ENCODE peak calls at places on chromosomes 11 and 22, in seven cellular contexts. K, D, E, X, C, I and S are unnamed samples.

GRCh38 chr11:28529046-28529445 is 420.9 kb downstream of the METTL15 start:
- DNase-seq in C (no peak), E (no peak), D (no peak), X (no peak), K (no peak), I (no peak), S (no peak)

GRCh38 chr11:18778468-18778867 is 13.1 kb downstream of the PTPN5 start:
- DNase-seq in K (no peak), C (no peak), E (no peak), X (no peak), D (no peak), I (no peak), S (no peak)

GRCh38 chr22:38029901-38030300 is 27.3 kb upstream of the PICK1 start:
- DNase-seq in X (no peak), I (no peak), E (no peak), D (no peak), K (no peak), C (no peak), S (no peak)

GRCh38 chr22:47051435-47052175 is 289.2 kb downstream of the TBC1D22A start:
- DNase-seq in I (no peak), D (peak; percentile 74), K (no peak), X (no peak), C (no peak), E (no peak), S (no peak)

GRCh38 chr22:37020192-37020479 is 594 bp downstream of the MPST start:
- DNase-seq in E (peak; percentile 54), X (no peak), D (no peak), K (peak; percentile 27), I (peak; percentile 35), C (no peak), S (no peak)

GRCh38 chr11:126862664-126863247 is 137.8 kb downstream of the KIRREL3 start:
- DNase-seq in I (no peak), K (no peak), E (peak; percentile 68), X (no peak), C (no peak), D (no peak), S (no peak)

GRCh38 chr11:112363527-112363926 is 102.9 kb upstream of the PLET1 start:
- DNase-seq in D (no peak), E (no peak), X (no peak), I (no peak), K (no peak), C (no peak), S (no peak)

GRCh38 chr11:56783448-56784041 is 35.0 kb upstream of the OR9G4 start:
- DNase-seq in I (peak; percentile 9), E (peak; percentile 71), D (no peak), X (peak; percentile 17), K (no peak), C (no peak), S (peak; percentile 35)

GRCh38 chr11:34150494-34151151 is 45.2 kb downstream of the NAT10 start:
- DNase-seq in D (peak; percentile 23), I (no peak), X (no peak), E (no peak), C (no peak), K (no peak), S (no peak)

GRCh38 chr11:108559904-108560303 is 33.7 kb downstream of the EXPH5 start:
- DNase-seq in D (no peak), I (no peak), K (no peak), E (no peak), X (no peak), C (no peak), S (no peak)

GRCh38 chr22:45187891-45188290 is 24.2 kb downstream of the NUP50 start:
- DNase-seq in X (no peak), I (no peak), E (no peak), D (no peak), C (no peak), K (no peak), S (no peak)

GRCh38 chr22:24282401-24282800 is 11.8 kb downstream of the SPECC1L start:
- DNase-seq in X (no peak), K (no peak), C (no peak), I (no peak), D (no peak), E (no peak), S (no peak)

GRCh38 chr11:13698147-13698546 is 29.7 kb downstream of the FAR1 start:
- DNase-seq in E (no peak), D (no peak), I (no peak), K (no peak), X (no peak), C (no peak), S (no peak)

GRCh38 chr11:110362916-110363574 is 66.6 kb upstream of the RDX start:
- DNase-seq in K (no peak), C (no peak), D (no peak), I (no peak), E (peak; percentile 53), X (peak; percentile 11), S (no peak)

GRCh38 chr11:112321521-112322172 is 61.0 kb upstream of the PLET1 start:
- DNase-seq in K (no peak), E (peak; percentile 92), D (no peak), C (no peak), X (peak; percentile 73), I (peak; percentile 84), S (peak; percentile 100)

GRCh38 chr22:48354082-48354481 is 1473.6 kb downstream of the BRD1 start:
- DNase-seq in I (no peak), D (no peak), C (no peak), K (no peak), X (no peak), E (no peak), S (no peak)

GRCh38 chr11:131688056-131688693 is 317.8 kb downstream of the NTM start:
- DNase-seq in I (no peak), D (peak; percentile 88), C (no peak), K (peak; percentile 38), X (peak; percentile 3), E (peak; percentile 46), S (no peak)

GRCh38 chr11:131749100-131749499 is 378.7 kb downstream of the NTM start:
- DNase-seq in K (no peak), I (no peak), X (no peak), E (peak; percentile 16), C (no peak), D (no peak), S (no peak)

GRCh38 chr11:44561275-44561781 is 4.1 kb upstream of the CD82 start:
- DNase-seq in E (peak; percentile 63), K (no peak), X (peak; percentile 28), D (no peak), C (no peak), I (peak; percentile 39), S (no peak)

GRCh38 chr22:17369553-17370035 is 334 bp downstream of the CECR2 start:
- DNase-seq in E (peak; percentile 24), I (peak; percentile 39), X (no peak), K (peak; percentile 19), D (peak; percentile 83), C (no peak), S (no peak)

GRCh38 chr11:66311470-66311964 is 5.3 kb downstream of the CD248 start:
- DNase-seq in X (no peak), I (no peak), K (no peak), C (no peak), E (no peak), D (no peak), S (no peak)

GRCh38 chr11:94193288-94193687 is 64.6 kb downstream of the PANX1 start:
- DNase-seq in K (no peak), X (peak; percentile 7), E (peak; percentile 83), I (no peak), C (no peak), D (no peak), S (no peak)

GRCh38 chr11:2375341-2375853 is 1.7 kb upstream of the CD81 start:
- DNase-seq in X (peak; percentile 43), E (peak; percentile 50), D (peak; percentile 42), C (no peak), K (no peak), I (peak; percentile 27), S (no peak)

GRCh38 chr22:37258810-37259472 is 14.9 kb upstream of the RAC2 start:
- DNase-seq in D (no peak), C (no peak), K (no peak), E (no peak), X (no peak), I (no peak), S (no peak)

GRCh38 chr11:69705901-69706787 is 2.3 kb upstream of the FGF19 start:
- DNase-seq in D (no peak), X (no peak), E (no peak), K (no peak), C (no peak), I (no peak), S (no peak)

GRCh38 chr11:118171274-118172062 is 5.0 kb downstream of the SCN2B start:
- DNase-seq in X (peak; percentile 67), C (peak; percentile 65), E (peak; percentile 56), D (peak; percentile 91), K (peak; percentile 71), I (peak; percentile 6), S (no peak)

GRCh38 chr11:102920118-102920684 is 35.3 kb downstream of the MMP13 start:
- DNase-seq in I (no peak), E (no peak), X (no peak), C (no peak), K (no peak), D (no peak), S (no peak)

GRCh38 chr11:13102865-13103539 is 93.9 kb downstream of the RASSF10 start:
- DNase-seq in C (no peak), I (no peak), D (no peak), K (no peak), E (no peak), X (no peak), S (no peak)

GRCh38 chr22:38696606-38697005 is 4.1 kb downstream of the JOSD1 start:
- DNase-seq in K (no peak), I (peak; percentile 70), C (no peak), E (peak; percentile 87), D (no peak), X (peak; percentile 41), S (no peak)

GRCh38 chr22:48921411-48921903 is 906.2 kb downstream of the BRD1 start:
- DNase-seq in E (no peak), D (no peak), X (no peak), C (no peak), I (no peak), K (no peak), S (no peak)

GRCh38 chr11:117096140-117096972 is 1.9 kb downstream of the SIK3 start:
- DNase-seq in X (no peak), C (peak; percentile 34), K (no peak), I (peak; percentile 41), E (peak; percentile 38), D (no peak), S (no peak)

GRCh38 chr22:25219948-25220442 is 556 bp downstream of the CRYBB2 start:
- DNase-seq in D (no peak), I (no peak), E (no peak), X (no peak), C (no peak), K (no peak), S (no peak)

GRCh38 chr11:78560826-78561484 is 13.7 kb downstream of the NARS2 start:
- DNase-seq in I (peak; percentile 43), C (no peak), K (no peak), D (no peak), X (no peak), E (no peak), S (no peak)

GRCh38 chr11:116918925-116919653 is 81.7 kb upstream of the APOA1 start:
- DNase-seq in E (no peak), C (no peak), I (no peak), K (no peak), X (no peak), D (no peak), S (no peak)

GRCh38 chr11:86151188-86152005 is 82.5 kb upstream of the PICALM start:
- DNase-seq in D (no peak), I (no peak), C (no peak), E (peak; percentile 90), K (peak; percentile 23), X (peak; percentile 59), S (peak; percentile 39)

GRCh38 chr11:110850846-110851245 is 138.6 kb upstream of the ARHGAP20 start:
- DNase-seq in K (no peak), D (no peak), X (no peak), I (no peak), C (no peak), E (no peak), S (no peak)

GRCh38 chr22:29883831-29884139 is 811 bp downstream of the MTMR3 start:
- DNase-seq in X (no peak), E (no peak), I (no peak), D (no peak), K (no peak), C (no peak), S (no peak)

GRCh38 chr22:23182289-23183106 is 2.2 kb downstream of the BCR start:
- DNase-seq in E (peak; percentile 89), X (peak; percentile 34), C (peak; percentile 48), D (peak; percentile 9), K (no peak), I (peak; percentile 78), S (no peak)